ENCODE peak calls at places on chromosomes 3 and 15, in six cellular contexts. A is A549, P is HepG2, H is NB4, F is K562, C is GM12878. K is an unnamed sample.

GRCh38 chr3:138947303-138948121 is 495 bp downstream of the FOXL2NB start:
- DNase-seq in P (no peak), A (no peak), H (peak), F (peak), C (no peak), K (no peak)

GRCh38 chr3:38054166-38054991 is 15.4 kb downstream of the DLEC1 start:
- DNase-seq in A (no peak), H (no peak), P (peak), F (no peak), C (no peak), K (no peak)

GRCh38 chr3:116246406-116246805 is 198.9 kb downstream of the LSAMP start:
- DNase-seq in P (no peak), C (no peak), F (no peak), H (no peak), A (no peak), K (no peak)

GRCh38 chr3:5198313-5198677 is 10.8 kb downstream of the EDEM1 start:
- DNase-seq in A (no peak), P (no peak), C (no peak), F (no peak), H (no peak), K (no peak)

GRCh38 chr3:134476306-134476705 is 9.5 kb downstream of the ANAPC13 start:
- DNase-seq in P (no peak), F (no peak), H (no peak), C (no peak), A (no peak), K (no peak)

GRCh38 chr3:162641869-162642350 is 1145.3 kb downstream of the OTOL1 start:
- DNase-seq in A (no peak), H (no peak), P (no peak), F (no peak), C (no peak), K (no peak)

GRCh38 chr3:136305879-136306278 is 55.7 kb downstream of the PCCB start:
- DNase-seq in A (no peak), H (peak), P (no peak), F (no peak), C (peak), K (peak)

GRCh38 chr3:174953068-174953467 is 93.9 kb downstream of the NAALADL2 start:
- DNase-seq in A (no peak), F (no peak), P (no peak), C (no peak), H (no peak), K (no peak)

GRCh38 chr3:30226606-30227151 is 379.7 kb upstream of the TGFBR2 start:
- DNase-seq in C (no peak), H (no peak), A (no peak), F (no peak), P (no peak), K (no peak)

GRCh38 chr3:184727357-184728060 is 15.6 kb upstream of the MAGEF1 start:
- DNase-seq in A (peak), F (peak), C (no peak), H (peak), P (peak), K (peak)

GRCh38 chr3:8632402-8633237 is 12.0 kb downstream of the SSUH2 start:
- DNase-seq in C (no peak), P (no peak), F (no peak), H (no peak), A (no peak), K (no peak)

GRCh38 chr3:27209595-27210264 is 159.5 kb downstream of the NEK10 start:
- DNase-seq in H (no peak), F (no peak), A (no peak), P (no peak), C (peak), K (no peak)

GRCh38 chr3:58502832-58503231 is 10.9 kb downstream of the KCTD6 start:
- DNase-seq in F (no peak), H (no peak), C (no peak), P (no peak), A (no peak), K (no peak)

GRCh38 chr3:42815826-42816225 is 6.6 kb downstream of the ACKR2 start:
- DNase-seq in H (peak), C (no peak), F (no peak), P (no peak), A (no peak), K (no peak)

GRCh38 chr15:82530606-82531379 is 9.5 kb downstream of the RPS17 start:
- DNase-seq in H (peak), P (peak), C (peak), F (peak), A (peak), K (peak)

GRCh38 chr15:88954431-88955277 is 41.5 kb upstream of the MFGE8 start:
- DNase-seq in F (no peak), A (no peak), H (peak), C (no peak), P (no peak), K (no peak)

GRCh38 chr15:68749365-68750141 is 71.1 kb downstream of the ANP32A start:
- DNase-seq in P (no peak), C (no peak), H (no peak), A (no peak), F (no peak), K (no peak)

GRCh38 chr3:81816473-81817260 is 55.2 kb upstream of the GBE1 start:
- DNase-seq in P (no peak), H (no peak), C (peak), A (no peak), F (no peak), K (no peak)

GRCh38 chr15:41922353-41922752 is 28.5 kb upstream of the SPTBN5 start:
- DNase-seq in H (no peak), F (no peak), A (no peak), C (no peak), P (no peak), K (no peak)

GRCh38 chr3:36648241-36649034 is 115.9 kb downstream of the DCLK3 start:
- DNase-seq in P (no peak), H (no peak), C (peak), F (no peak), A (peak), K (no peak)

DNA sequence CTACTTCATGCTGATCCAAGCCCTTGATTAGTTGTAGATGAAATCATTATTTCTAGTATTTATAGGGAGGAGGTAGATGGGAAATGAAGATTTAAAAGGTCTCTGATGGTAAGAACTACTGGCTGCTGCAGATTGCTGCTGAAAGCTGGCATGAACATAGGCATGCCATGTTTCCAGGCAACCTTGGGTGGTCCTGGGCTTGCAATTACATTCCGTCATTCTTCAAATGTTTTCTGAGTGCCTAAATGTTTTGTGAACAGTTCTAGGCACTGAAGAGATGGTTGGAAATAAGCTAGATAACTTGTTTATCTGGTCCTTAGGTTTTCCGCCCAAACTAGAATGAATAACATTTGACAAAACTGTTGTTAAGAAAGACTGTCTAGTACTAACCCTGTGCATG is 95.8 kb downstream of the KCNAB1 start:
- DNase-seq in P (no peak), A (no peak), C (no peak), H (no peak), F (no peak), K (no peak)
- TF ChIP-seq MYC in P (no peak), A (no peak), C (no peak), H (no peak), F (no peak), K (no peak)

GRCh38 chr15:90360746-90361145 is 8.7 kb downstream of the ZNF774 start:
- DNase-seq in P (no peak), C (no peak), A (no peak), H (no peak), F (no peak), K (no peak)

GRCh38 chr15:90362936-90363212 is 10.8 kb downstream of the ZNF774 start:
- DNase-seq in F (no peak), H (no peak), P (no peak), C (no peak), A (no peak), K (peak)

GRCh38 chr15:90365414-90366055 is 13.5 kb downstream of the ZNF774 start:
- DNase-seq in H (no peak), F (no peak), P (no peak), C (no peak), A (no peak), K (no peak)

GRCh38 chr15:90367578-90367977 is 15.5 kb downstream of the ZNF774 start:
- DNase-seq in H (no peak), P (no peak), A (no peak), F (no peak), C (no peak), K (no peak)

GRCh38 chr15:90364251-90364650 is 12.2 kb downstream of the ZNF774 start:
- DNase-seq in C (no peak), P (no peak), A (no peak), H (no peak), F (no peak), K (peak)
- TF ChIP-seq MYC in C (no peak), P (no peak), A (no peak), H (no peak), F (no peak), K (no peak)

DNA sequence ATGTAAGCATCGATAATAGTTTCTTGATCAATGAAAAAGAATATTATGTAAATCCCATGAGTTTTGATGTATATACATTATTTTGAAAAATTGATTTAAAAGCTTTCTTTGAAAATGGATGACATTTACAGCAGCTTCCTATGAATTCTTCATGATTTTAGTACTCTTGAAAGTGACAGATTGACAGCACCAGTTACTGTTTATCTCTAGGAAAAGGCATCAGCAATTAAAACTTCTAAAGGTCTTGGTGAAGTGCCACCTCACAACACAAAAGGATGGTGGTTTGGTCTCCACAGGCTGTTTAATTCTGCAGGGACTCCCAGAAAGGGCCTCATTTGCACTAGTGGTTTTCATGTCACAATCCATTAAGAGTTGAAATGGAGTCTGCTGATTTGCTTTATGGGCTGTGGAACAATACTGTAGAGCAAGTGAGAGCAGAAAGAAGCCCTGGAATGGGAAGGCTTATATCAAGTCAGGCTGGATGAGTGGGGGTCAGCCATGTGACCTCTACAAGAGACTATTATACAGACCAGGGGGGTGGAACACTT is 225.3 kb upstream of the KCNMB2 start:
- DNase-seq in F (no peak), P (no peak), C (no peak), H (no peak), A (no peak), K (no peak)
- TF ChIP-seq MYC in F (no peak), P (no peak), C (no peak), H (no peak), A (no peak), K (no peak)

GRCh38 chr15:96407482-96407881 is 77.0 kb downstream of the NR2F2 start:
- DNase-seq in F (no peak), C (no peak), P (no peak), A (no peak), H (no peak), K (no peak)
- TF ChIP-seq MYC in F (no peak), C (no peak), P (no peak), A (no peak), H (no peak), K (no peak)

GRCh38 chr15:65909831-65910230 is 40.5 kb downstream of the RAB11A start:
- DNase-seq in P (no peak), H (no peak), F (no peak), A (no peak), C (no peak), K (no peak)
- TF ChIP-seq MYC in P (no peak), H (no peak), F (no peak), A (no peak), C (no peak), K (no peak)

GRCh38 chr3:133181364-133182254 is 143.4 kb downstream of the TMEM108 start:
- DNase-seq in P (no peak), H (no peak), A (no peak), F (no peak), C (no peak), K (no peak)
- TF ChIP-seq MYC in P (no peak), H (no peak), A (no peak), F (no peak), C (no peak), K (no peak)

GRCh38 chr3:106263556-106263955 is 394.7 kb upstream of the CBLB start:
- DNase-seq in C (no peak), A (no peak), H (no peak), P (no peak), F (no peak), K (no peak)

GRCh38 chr3:106257172-106257571 is 388.4 kb upstream of the CBLB start:
- DNase-seq in A (no peak), C (no peak), P (no peak), H (no peak), F (no peak), K (no peak)

GRCh38 chr3:106262976-106263375 is 394.2 kb upstream of the CBLB start:
- DNase-seq in A (no peak), P (no peak), F (no peak), H (no peak), C (no peak), K (no peak)

GRCh38 chr3:106261915-106262683 is 393.3 kb upstream of the CBLB start:
- DNase-seq in C (no peak), H (no peak), F (no peak), A (no peak), P (no peak), K (no peak)

DNA sequence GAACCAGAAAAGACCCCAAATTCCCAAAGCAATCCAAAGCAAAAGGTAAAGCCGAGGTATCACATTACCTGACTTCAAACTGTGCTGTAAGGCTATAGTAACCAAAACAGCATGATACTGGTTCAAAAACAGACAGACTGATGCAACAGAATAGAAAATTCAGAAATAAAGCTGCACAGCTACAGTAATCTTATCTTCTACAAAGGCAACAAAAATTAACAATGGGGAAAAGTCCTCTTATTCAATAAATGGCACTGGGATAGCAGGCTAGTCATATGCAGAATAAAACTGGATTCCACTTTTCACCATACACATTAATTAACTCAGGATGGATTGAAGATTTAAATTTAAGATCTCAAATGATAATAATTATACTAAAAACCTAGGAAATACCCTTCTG is 392.6 kb upstream of the CBLB start:
- DNase-seq in C (no peak), A (no peak), P (no peak), F (no peak), H (no peak), K (no peak)
- TF ChIP-seq MYC in C (no peak), A (no peak), P (no peak), F (no peak), H (no peak), K (no peak)

GRCh38 chr3:74605437-74605836 is 9.0 kb downstream of the CNTN3 start:
- DNase-seq in F (no peak), A (no peak), P (no peak), C (no peak), H (no peak), K (no peak)
- TF ChIP-seq MYC in F (no peak), A (no peak), P (no peak), C (no peak), H (no peak), K (no peak)

DNA sequence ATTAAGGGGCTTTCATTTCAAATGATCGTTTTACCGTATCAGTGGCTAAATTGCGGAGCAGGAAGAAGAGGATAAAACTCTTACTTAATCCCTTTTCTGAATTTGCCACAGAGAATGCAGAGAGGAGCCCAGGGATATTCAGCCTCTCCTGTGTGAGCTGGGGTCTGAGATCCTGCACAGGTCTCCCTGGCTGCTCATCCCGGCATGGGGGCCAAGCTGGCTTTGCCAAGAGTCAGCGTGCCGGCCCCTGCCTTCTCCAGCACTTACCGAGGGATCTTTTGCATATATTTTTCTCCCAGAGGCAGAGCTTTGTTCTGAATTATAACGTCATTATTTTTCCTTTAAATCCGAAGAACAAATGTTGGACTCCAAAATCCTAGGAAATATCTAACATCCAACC is 239.6 kb upstream of the THBS1 start:
- DNase-seq in P (no peak), A (no peak), C (no peak), F (no peak), H (no peak), K (no peak)
- TF ChIP-seq MYC in P (no peak), A (no peak), C (no peak), F (no peak), H (no peak), K (no peak)

GRCh38 chr3:129605593-129606521 is 619 bp downstream of the PLXND1 start:
- DNase-seq in A (peak), C (no peak), P (no peak), H (peak), F (no peak), K (peak)
- TF ChIP-seq MYC in A (no peak), C (no peak), P (peak), H (no peak), F (peak), K (no peak)

K was measured in endothelial cell of umbilical vein.